ENCODE peak calls at places on chromosomes 13 and 19, in four cellular contexts. Q is body of pancreas, Y is lower leg skin, R is IMR-90. X is an unnamed sample.

GRCh38 chr19:10544242-10544752 is 593 bp downstream of the ATG4D start:
- DNase-seq in Q (peak), Y (no peak), R (no peak), X (peak)

GRCh38 chr13:111575719-111576118 is 255.3 kb downstream of the TEX29 start:
- DNase-seq in Q (no peak), Y (no peak), R (no peak), X (no peak)

GRCh38 chr19:16608290-16608704 is 19.7 kb downstream of the MED26 start:
- DNase-seq in Q (peak), Y (peak), R (peak), X (no peak)

GRCh38 chr13:65063753-65064152 is 2166.4 kb downstream of the PCDH9 start:
- DNase-seq in Q (no peak), Y (no peak), R (peak), X (no peak)

GRCh38 chr13:33464345-33464744 is 178.8 kb upstream of the STARD13 start:
- DNase-seq in Q (no peak), Y (no peak), R (no peak), X (no peak)

GRCh38 chr19:2150794-2151338 is 500 bp downstream of the AP3D1 start:
- DNase-seq in Q (peak), Y (no peak), R (no peak), X (no peak)

GRCh38 chr19:14563989-14564650 is 7.7 kb downstream of the NDUFB7 start:
- DNase-seq in Q (no peak), Y (peak), R (no peak), X (no peak)

GRCh38 chr19:40614595-40615411 is 13.6 kb downstream of the LTBP4 start:
- DNase-seq in Q (peak), Y (peak), R (peak), X (peak)

GRCh38 chr19:47110521-47111080 is 3.0 kb downstream of the ZC3H4 start:
- DNase-seq in Q (peak), Y (no peak), R (no peak), X (no peak)

GRCh38 chr19:44587863-44588752 is 25.3 kb upstream of the IGSF23 start:
- DNase-seq in Q (no peak), Y (no peak), R (peak), X (no peak)

GRCh38 chr19:28889941-28890645 is 322.9 kb downstream of the UQCRFS1 start:
- DNase-seq in Q (no peak), Y (no peak), R (no peak), X (no peak)
- TF ChIP-seq CTCF in Q (no peak), Y (no peak), R (no peak), X (no peak)

GRCh38 chr19:4844348-4845179 is 13.1 kb upstream of the TICAM1 start:
- DNase-seq in Q (peak), Y (peak), R (peak), X (no peak)
- TF ChIP-seq POLR2A in Q (no peak), Y (no peak), R (no peak), X (no peak)

DNA sequence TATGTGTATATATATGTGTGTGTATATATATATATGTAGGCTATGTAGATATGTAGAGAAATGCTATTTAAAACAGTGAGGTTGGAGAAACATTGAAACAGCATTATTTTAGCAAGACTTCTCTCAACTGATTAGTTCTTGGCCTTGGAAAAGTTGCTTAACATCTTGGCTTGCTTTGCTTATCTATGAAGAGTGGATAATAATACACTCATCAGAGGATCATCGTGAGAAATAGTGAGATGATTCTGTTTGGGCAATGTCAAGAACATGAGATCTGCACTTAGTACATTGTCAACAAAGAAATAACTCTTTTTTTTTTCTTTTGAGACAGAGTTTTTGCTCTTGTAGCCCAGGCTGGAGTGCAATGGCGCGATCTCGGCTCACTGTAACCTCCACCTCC is 128.3 kb downstream of the KLF5 start:
- DNase-seq in Q (no peak), Y (no peak), R (no peak), X (no peak)
- TF ChIP-seq CTCF in Q (no peak), Y (no peak), R (no peak), X (no peak)

GRCh38 chr19:53537523-53538377 is at the start of gene ZNF331:
- DNase-seq in Q (peak), Y (peak), R (peak), X (peak)
- TF ChIP-seq POLR2A in Q (peak), Y (no peak), R (no peak), X (peak)

GRCh38 chr13:114065141-114065925 is 67.1 kb downstream of the RASA3 start:
- DNase-seq in Q (peak), Y (peak), R (peak), X (peak)
- TF ChIP-seq CTCF in Q (no peak), Y (no peak), R (peak), X (no peak)

DNA sequence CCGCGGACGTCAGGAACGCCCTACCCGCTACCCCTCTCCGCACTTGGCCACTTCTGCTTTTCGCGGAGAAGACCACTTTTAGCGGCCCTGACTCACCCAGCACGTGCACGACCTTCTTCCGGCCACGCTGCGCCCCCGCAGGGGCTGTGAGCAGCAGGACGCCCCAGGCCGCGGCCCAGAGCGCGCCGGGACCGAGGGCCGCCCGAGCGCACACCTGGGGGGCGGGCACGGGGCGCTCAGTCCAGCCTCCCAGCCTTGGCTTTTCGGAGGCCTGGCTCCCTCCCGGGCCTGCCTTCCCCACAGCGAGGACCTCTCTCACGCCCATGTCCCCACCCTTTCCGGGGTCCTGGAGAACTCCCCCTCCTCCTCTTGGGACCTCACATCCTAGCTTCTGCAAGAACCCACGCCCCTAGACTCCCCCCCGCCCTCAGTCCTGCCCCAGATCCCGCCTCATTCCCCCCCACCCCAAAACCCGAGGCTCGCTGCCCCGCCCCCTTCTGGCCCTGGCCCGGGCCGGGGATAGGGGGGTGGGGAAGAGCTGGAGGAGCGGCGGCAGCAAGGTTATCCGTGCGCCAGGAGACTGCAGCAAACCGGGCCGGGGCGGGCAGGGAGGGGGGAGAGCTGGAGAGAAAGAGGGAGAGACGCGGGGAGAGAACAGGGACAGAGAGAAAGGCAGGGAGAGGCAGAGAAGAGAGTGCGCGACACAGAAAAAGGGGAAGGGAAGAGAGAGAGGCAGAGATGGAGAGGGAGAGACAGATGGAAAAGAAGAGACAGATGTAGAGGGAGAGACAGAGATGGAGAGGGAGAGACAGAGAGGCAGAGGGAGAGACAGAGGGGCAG is 11.5 kb downstream of the TM6SF2 start:
- DNase-seq in Q (no peak), Y (no peak), R (no peak), X (no peak)
- TF ChIP-seq POLR2A in Q (no peak), Y (no peak), R (no peak), X (no peak)

DNA sequence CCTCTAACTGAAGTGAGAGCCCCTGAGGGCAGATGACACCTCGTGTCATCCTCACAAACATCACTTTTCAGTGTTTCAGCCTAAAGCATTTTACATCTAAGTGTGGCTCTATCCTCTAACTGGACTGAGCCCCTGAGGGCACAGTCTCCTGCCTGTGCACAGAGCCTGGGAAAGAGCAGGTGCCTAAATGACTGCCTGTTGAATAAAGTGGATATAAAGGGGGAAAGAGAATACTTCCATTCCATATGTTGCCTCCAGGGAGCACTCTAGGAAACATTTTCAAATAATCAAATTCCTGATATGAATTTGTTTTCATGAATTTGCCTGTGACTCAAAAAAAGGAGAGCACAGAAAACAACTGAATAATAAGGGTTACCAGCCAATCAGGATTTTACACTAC is 32.2 kb downstream of the CNMD start:
- DNase-seq in Q (no peak), Y (no peak), R (no peak), X (no peak)
- TF ChIP-seq CTCF in Q (no peak), Y (no peak), R (peak), X (no peak)

GRCh38 chr19:6531956-6532243 is 1.1 kb downstream of the TNFSF9 start:
- DNase-seq in Q (no peak), Y (no peak), R (no peak), X (no peak)

GRCh38 chr19:6531163-6531955 is 533 bp downstream of the TNFSF9 start:
- DNase-seq in Q (no peak), Y (no peak), R (no peak), X (no peak)

GRCh38 chr19:6533000-6533328 is 2.1 kb downstream of the TNFSF9 start:
- DNase-seq in Q (no peak), Y (no peak), R (no peak), X (no peak)

GRCh38 chr19:6533746-6534418 is 3.1 kb downstream of the TNFSF9 start:
- DNase-seq in Q (no peak), Y (no peak), R (no peak), X (no peak)

GRCh38 chr19:6532244-6532999 is 1.6 kb downstream of the TNFSF9 start:
- DNase-seq in Q (no peak), Y (no peak), R (no peak), X (no peak)
- TF ChIP-seq POLR2A in Q (no peak), Y (no peak), R (no peak), X (no peak)